ENCODE peak calls at places on chromosomes 13 and 19, in five cellular contexts. F is BE2C, I is PC-3, B is fibroblast of lung, U is brain microvascular endothelial cell. T is an unnamed sample.

GRCh38 chr19:49488046-49488862 is 846 bp downstream of the RPL13A start:
- DNase-seq in F (no peak), I (no peak), B (no peak), U (no peak), T (peak)

GRCh38 chr19:435707-436412 is 25.0 kb downstream of the SHC2 start:
- DNase-seq in F (no peak), I (no peak), B (no peak), U (no peak), T (no peak)

GRCh38 chr19:33368074-33368864 is 5.2 kb upstream of the CEBPG start:
- DNase-seq in F (no peak), I (peak), B (peak), U (peak), T (no peak)

GRCh38 chr13:67557118-67557517 is 327.0 kb upstream of the PCDH9 start:
- DNase-seq in F (no peak), I (no peak), B (no peak), U (no peak), T (no peak)

GRCh38 chr19:1173160-1173844 is 766 bp downstream of the SBNO2 start:
- DNase-seq in F (no peak), I (no peak), B (no peak), U (no peak), T (peak)

GRCh38 chr19:53824134-53824611 is at the start of gene NLRP12:
- DNase-seq in F (no peak), I (no peak), B (no peak), U (no peak), T (no peak)

GRCh38 chr19:35232912-35233311 is 4.4 kb upstream of the FAM187B start:
- DNase-seq in F (no peak), I (no peak), B (no peak), U (no peak), T (no peak)

GRCh38 chr13:24277721-24278120 is 31.7 kb upstream of the C1QTNF9 start:
- DNase-seq in F (no peak), I (no peak), B (no peak), U (no peak), T (no peak)

GRCh38 chr13:110560606-110561334 is 752 bp downstream of the RAB20 start:
- DNase-seq in F (no peak), I (peak), B (peak), U (peak), T (no peak)

GRCh38 chr19:5711025-5711424 is 8.9 kb downstream of the LONP1 start:
- DNase-seq in F (no peak), I (no peak), B (no peak), U (no peak), T (peak)

GRCh38 chr19:33080761-33081681 is at the start of gene GPATCH1:
- DNase-seq in F (peak), I (peak), B (peak), U (peak), T (peak)

GRCh38 chr13:91722267-91722884 is 324.0 kb downstream of the GPC5 start:
- DNase-seq in F (peak), I (peak), B (peak), U (peak), T (peak)

GRCh38 chr19:42287017-42287825 is 14.7 kb upstream of the PRR19 start:
- DNase-seq in F (no peak), I (no peak), B (no peak), U (no peak), T (no peak)

GRCh38 chr19:14149509-14149994 is 13.2 kb upstream of the ASF1B start:
- DNase-seq in F (peak), I (no peak), B (peak), U (no peak), T (peak)

GRCh38 chr13:112722433-112723250 is 32.8 kb downstream of the ATP11A start:
- DNase-seq in F (no peak), I (peak), B (peak), U (peak), T (peak)

GRCh38 chr19:49133621-49134454 is 14.5 kb downstream of the PPFIA3 start:
- DNase-seq in F (no peak), I (no peak), B (peak), U (peak), T (peak)

GRCh38 chr13:50989476-50989875 is 79.9 kb downstream of the RNASEH2B start:
- DNase-seq in F (no peak), I (peak), B (peak), U (no peak), T (peak)

GRCh38 chr19:2118438-2118837 is 21.7 kb downstream of the IZUMO4 start:
- DNase-seq in F (no peak), I (no peak), B (no peak), U (no peak), T (no peak)

GRCh38 chr19:49468746-49469447 is 5.1 kb upstream of the FLT3LG start:
- DNase-seq in F (no peak), I (peak), B (peak), U (no peak), T (peak)

GRCh38 chr13:41611385-41611784 is 154.0 kb downstream of the RGCC start:
- DNase-seq in F (no peak), I (no peak), B (no peak), U (no peak), T (no peak)

GRCh38 chr19:50190439-50190891 is 13.0 kb upstream of the MYH14 start:
- DNase-seq in F (no peak), I (no peak), B (no peak), U (no peak), T (no peak)

GRCh38 chr13:26500618-26501320 is 56.7 kb upstream of the WASF3 start:
- DNase-seq in F (no peak), I (no peak), B (no peak), U (no peak), T (no peak)

GRCh38 chr19:15328312-15328711 is 4.0 kb downstream of the BRD4 start:
- DNase-seq in F (no peak), I (no peak), B (no peak), U (no peak), T (no peak)

GRCh38 chr19:1855828-1856255 is 7.5 kb downstream of the KLF16 start:
- DNase-seq in F (no peak), I (no peak), B (no peak), U (no peak), T (no peak)

GRCh38 chr13:99969934-99970760 is 1.4 kb downstream of the ZIC5 start:
- DNase-seq in F (peak), I (no peak), B (no peak), U (no peak), T (peak)

GRCh38 chr13:30306762-30307193 is 573 bp downstream of the KATNAL1 start:
- DNase-seq in F (peak), I (peak), B (peak), U (peak), T (peak)

GRCh38 chr13:30308548-30308947 is 1.2 kb upstream of the KATNAL1 start:
- DNase-seq in F (no peak), I (no peak), B (peak), U (peak), T (no peak)

GRCh38 chr13:30305456-30305855 is 1.9 kb downstream of the KATNAL1 start:
- DNase-seq in F (no peak), I (no peak), B (no peak), U (no peak), T (no peak)

GRCh38 chr13:30307194-30307965 is at the start of gene KATNAL1:
- DNase-seq in F (peak), I (peak), B (peak), U (peak), T (peak)

DNA sequence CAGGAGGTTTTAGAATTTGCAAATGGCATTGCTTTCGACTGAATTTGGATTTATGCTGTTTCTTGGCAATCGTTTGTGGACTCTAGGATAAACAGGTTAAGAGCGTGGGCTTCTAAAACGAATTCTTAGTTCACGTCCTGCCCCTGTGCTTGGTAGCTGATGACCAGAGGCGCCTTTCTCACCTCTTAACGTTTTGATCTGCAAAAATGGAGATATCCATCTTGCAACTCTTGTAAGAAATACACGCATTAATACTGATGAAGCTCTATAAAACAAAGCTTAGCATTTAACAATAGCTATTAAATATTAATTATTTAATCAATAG is 577 bp upstream of the KATNAL1 start:
- DNase-seq in F (no peak), I (no peak), B (no peak), U (no peak), T (no peak)
- H3K4me3 ChIP-seq in F (peak), I (peak), B (peak), U (peak), T (peak)

GRCh38 chr19:17023805-17024204 is 2.8 kb downstream of the CPAMD8 start:
- DNase-seq in F (no peak), I (no peak), B (no peak), U (no peak), T (no peak)

GRCh38 chr19:17026706-17027427 is at the start of gene CPAMD8:
- DNase-seq in F (no peak), I (no peak), B (no peak), U (no peak), T (peak)

GRCh38 chr19:17027428-17027816 is 812 bp upstream of the CPAMD8 start:
- DNase-seq in F (no peak), I (no peak), B (no peak), U (no peak), T (no peak)

GRCh38 chr19:17026041-17026658 is 460 bp downstream of the CPAMD8 start:
- DNase-seq in F (no peak), I (no peak), B (no peak), U (no peak), T (peak)

GRCh38 chr19:17025361-17025760 is 1.2 kb downstream of the CPAMD8 start:
- DNase-seq in F (no peak), I (no peak), B (no peak), U (no peak), T (no peak)
- H3K4me3 ChIP-seq in F (no peak), I (no peak), B (no peak), U (no peak), T (peak)

GRCh38 chr19:18649371-18650047 is 12.7 kb downstream of the KLHL26 start:
- DNase-seq in F (peak), I (no peak), B (peak), U (peak), T (peak)

GRCh38 chr19:18648971-18649310 is 12.1 kb downstream of the KLHL26 start:
- DNase-seq in F (no peak), I (no peak), B (no peak), U (peak), T (no peak)

GRCh38 chr19:18647807-18648206 is 11.0 kb downstream of the KLHL26 start:
- DNase-seq in F (no peak), I (no peak), B (no peak), U (no peak), T (no peak)

GRCh38 chr19:18646535-18647370 is 9.9 kb downstream of the KLHL26 start:
- DNase-seq in F (no peak), I (no peak), B (no peak), U (no peak), T (peak)

GRCh38 chr19:18647371-18647767 is 10.5 kb downstream of the KLHL26 start:
- DNase-seq in F (no peak), I (no peak), B (no peak), U (no peak), T (no peak)
- H3K4me3 ChIP-seq in F (no peak), I (no peak), B (no peak), U (no peak), T (no peak)

DNA sequence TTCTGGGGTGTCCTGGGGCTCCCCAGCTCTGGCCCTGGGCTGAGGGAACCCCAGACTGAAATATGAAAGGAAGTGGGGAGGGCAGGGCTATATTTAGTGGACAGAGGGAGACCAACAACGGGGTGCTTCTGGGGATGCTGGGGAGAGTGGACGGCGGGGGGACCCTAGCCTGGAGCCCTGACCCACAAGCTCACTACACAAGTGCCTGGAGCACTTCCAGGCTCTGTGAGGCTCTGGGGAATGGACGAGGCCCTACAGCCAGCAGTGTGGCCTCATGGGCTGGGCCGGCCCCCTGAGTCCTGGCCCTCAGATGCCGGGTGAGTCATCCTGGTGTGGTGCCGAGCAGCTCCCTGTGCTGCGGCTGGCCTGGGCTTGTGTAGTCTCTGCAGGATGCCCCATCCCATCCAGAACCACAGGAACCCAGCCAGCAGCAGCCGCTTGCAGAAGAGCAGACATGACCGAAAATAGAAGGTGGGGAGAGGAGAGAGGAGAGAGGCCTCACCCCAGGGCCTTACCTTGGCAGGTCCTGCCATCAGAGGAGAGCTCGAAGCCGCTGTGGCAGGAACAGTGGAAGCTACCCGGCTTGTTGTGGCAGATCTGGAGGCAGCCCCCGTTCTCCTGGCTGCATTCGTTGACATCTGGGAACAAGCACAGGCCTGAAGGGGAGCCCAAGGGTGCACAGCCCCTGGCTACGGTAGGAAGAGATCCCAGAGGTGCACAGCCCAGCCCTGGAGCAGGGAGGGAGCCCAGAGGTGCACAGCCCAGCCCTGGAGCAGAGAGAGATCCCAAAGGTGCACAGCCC is 26.1 kb downstream of the GAS6 start:
- DNase-seq in F (peak), I (peak), B (peak), U (peak), T (no peak)
- H3K4me3 ChIP-seq in F (no peak), I (peak), B (peak), U (peak), T (no peak)